ENCODE peak calls at places on chromosomes 3 and 15, in four cellular contexts. Z, I, U and X are unnamed samples.

GRCh38 chr15:78012643-78013077 is 64.9 kb downstream of the TBC1D2B start:
- DNase-seq in I (no peak), Z (no peak), U (no peak), X (no peak)

GRCh38 chr3:28290863-28291300 is 49.5 kb downstream of the CMC1 start:
- DNase-seq in Z (no peak), I (no peak), U (no peak), X (no peak)

GRCh38 chr3:1987983-1988382 is 110.7 kb upstream of the CNTN4 start:
- DNase-seq in Z (no peak), I (no peak), U (no peak), X (no peak)

GRCh38 chr15:60859996-60860494 is 369.1 kb downstream of the RORA start:
- DNase-seq in I (peak; percentile 66), Z (no peak), U (no peak), X (no peak)

GRCh38 chr3:45952456-45952855 is 9.2 kb downstream of the CXCR6 start:
- DNase-seq in Z (no peak), I (no peak), U (no peak), X (no peak)

GRCh38 chr15:66955871-66956585 is 109.4 kb upstream of the SMAD3 start:
- DNase-seq in Z (no peak), I (peak; percentile 76), U (no peak), X (no peak)

GRCh38 chr3:152197937-152198336 is 70.8 kb upstream of the MBNL1 start:
- DNase-seq in Z (no peak), U (no peak), I (no peak), X (no peak)

GRCh38 chr15:88904808-88905327 is 8.3 kb downstream of the MFGE8 start:
- DNase-seq in U (peak; percentile 58), Z (peak; percentile 75), I (peak; percentile 85), X (peak; percentile 74)

GRCh38 chr3:30426319-30426993 is 179.9 kb upstream of the TGFBR2 start:
- DNase-seq in U (no peak), I (peak; percentile 81), Z (no peak), X (no peak)

GRCh38 chr3:123405021-123405420 is 43.9 kb downstream of the ADCY5 start:
- DNase-seq in U (no peak), I (no peak), Z (peak; percentile 69), X (no peak)

GRCh38 chr3:188834349-188834748 is 337.4 kb upstream of the TPRG1 start:
- DNase-seq in U (no peak), I (no peak), Z (no peak), X (no peak)

GRCh38 chr3:57382933-57383332 is 90.4 kb upstream of the ASB14 start:
- DNase-seq in Z (no peak), U (no peak), I (peak; percentile 16), X (no peak)

GRCh38 chr3:15651396-15651795 is 49.9 kb downstream of the BTD start:
- DNase-seq in U (no peak), Z (no peak), I (no peak), X (no peak)

GRCh38 chr15:89090791-89091666 is 2.8 kb downstream of the ABHD2 start:
- DNase-seq in I (peak; percentile 85), Z (peak; percentile 62), U (peak; percentile 41), X (peak; percentile 51)

GRCh38 chr3:16548721-16549120 is 35.2 kb upstream of the RFTN1 start:
- DNase-seq in I (peak; percentile 81), Z (no peak), U (no peak), X (no peak)

GRCh38 chr3:57756528-57757401 is 656 bp downstream of the SLMAP start:
- DNase-seq in U (no peak), Z (peak; percentile 23), I (peak; percentile 75), X (peak; percentile 37)

GRCh38 chr3:25834346-25834745 is 44.5 kb downstream of the OXSM start:
- DNase-seq in U (no peak), I (no peak), Z (no peak), X (no peak)

GRCh38 chr15:74725241-74725774 is at the start of gene CYP1A1:
- DNase-seq in U (no peak), Z (peak; percentile 38), I (no peak), X (no peak)

GRCh38 chr3:63693351-63693750 is 40.9 kb downstream of the SNTN start:
- DNase-seq in U (no peak), I (no peak), Z (no peak), X (no peak)

GRCh38 chr3:189298469-189299375 is 127.0 kb downstream of the TPRG1 start:
- DNase-seq in I (peak; percentile 16), U (no peak), Z (no peak), X (no peak)

GRCh38 chr3:10361375-10361774 is 40.5 kb upstream of the SEC13 start:
- DNase-seq in Z (peak; percentile 63), U (no peak), I (no peak), X (no peak)

GRCh38 chr15:67433495-67434099 is 87.3 kb upstream of the C15orf61 start:
- DNase-seq in Z (no peak), I (peak; percentile 73), U (peak; percentile 36), X (no peak)

DNA sequence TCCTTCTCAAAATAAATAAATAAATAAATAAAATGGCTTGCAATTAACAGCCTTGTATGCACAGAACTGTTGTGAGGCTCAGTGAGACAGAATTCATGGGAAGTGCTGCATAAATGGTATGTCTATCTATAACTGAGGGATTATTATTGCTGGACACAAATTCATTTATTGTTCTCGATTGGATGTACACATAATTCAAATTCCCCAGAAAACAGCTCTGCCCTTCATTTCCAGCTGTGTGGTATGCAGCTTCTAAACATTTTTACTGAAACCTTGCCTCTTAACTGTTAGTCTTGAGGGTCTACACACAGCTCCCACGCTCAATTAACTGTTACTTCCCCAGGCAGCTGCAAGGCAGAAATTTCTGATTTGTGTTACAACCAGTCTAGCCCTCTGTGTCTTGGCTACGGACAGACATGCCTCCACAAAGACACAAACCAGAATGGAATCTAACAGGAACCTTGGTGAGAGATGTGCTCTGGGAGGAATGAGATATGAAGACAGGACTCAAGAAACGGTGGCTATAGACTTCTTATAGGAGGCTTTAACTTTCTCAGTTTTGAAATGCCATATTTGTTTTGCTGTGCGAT is 139.7 kb upstream of the TBL1XR1 start:
- DNase-seq in I (peak; percentile 51), Z (no peak), U (no peak), X (no peak)
- TF ChIP-seq CTCF in I (no peak), Z (no peak), U (no peak), X (no peak)

GRCh38 chr3:84825817-84826216 is 133.0 kb upstream of the CADM2 start:
- DNase-seq in Z (no peak), U (no peak), I (no peak), X (no peak)
- TF ChIP-seq CTCF in Z (no peak), U (no peak), I (no peak), X (no peak)

GRCh38 chr3:98371853-98372252 is 18.2 kb downstream of the OR5K4 start:
- DNase-seq in U (no peak), I (no peak), Z (no peak), X (no peak)
- TF ChIP-seq CTCF in U (no peak), I (no peak), Z (no peak), X (no peak)

DNA sequence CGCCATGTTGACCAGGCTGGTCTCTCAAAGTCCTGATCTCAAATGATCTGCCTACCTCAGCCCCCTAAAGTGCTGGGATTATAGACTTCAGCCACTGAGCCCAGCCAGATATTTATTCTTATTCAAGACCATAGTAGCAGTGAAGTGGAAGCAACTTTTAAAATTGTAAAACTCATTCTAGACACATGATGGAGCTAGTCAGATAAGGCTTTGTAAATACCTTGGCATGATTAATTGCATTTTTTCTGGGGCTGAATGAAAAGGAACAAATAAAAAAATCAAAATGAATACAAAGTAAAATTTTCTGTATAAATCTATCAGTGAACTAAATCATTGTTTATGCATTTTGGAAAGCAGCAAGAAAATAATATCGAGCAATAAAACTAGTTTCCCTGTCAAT is 4.1 kb upstream of the MYO1E start:
- DNase-seq in Z (no peak), I (peak; percentile 45), U (no peak), X (no peak)
- TF ChIP-seq CTCF in Z (peak; percentile 30), I (no peak), U (no peak), X (no peak)

GRCh38 chr3:139529624-139530023 is 9.9 kb downstream of the RBP1 start:
- DNase-seq in Z (no peak), I (no peak), U (no peak), X (no peak)
- TF ChIP-seq CTCF in Z (no peak), I (no peak), U (no peak), X (no peak)

DNA sequence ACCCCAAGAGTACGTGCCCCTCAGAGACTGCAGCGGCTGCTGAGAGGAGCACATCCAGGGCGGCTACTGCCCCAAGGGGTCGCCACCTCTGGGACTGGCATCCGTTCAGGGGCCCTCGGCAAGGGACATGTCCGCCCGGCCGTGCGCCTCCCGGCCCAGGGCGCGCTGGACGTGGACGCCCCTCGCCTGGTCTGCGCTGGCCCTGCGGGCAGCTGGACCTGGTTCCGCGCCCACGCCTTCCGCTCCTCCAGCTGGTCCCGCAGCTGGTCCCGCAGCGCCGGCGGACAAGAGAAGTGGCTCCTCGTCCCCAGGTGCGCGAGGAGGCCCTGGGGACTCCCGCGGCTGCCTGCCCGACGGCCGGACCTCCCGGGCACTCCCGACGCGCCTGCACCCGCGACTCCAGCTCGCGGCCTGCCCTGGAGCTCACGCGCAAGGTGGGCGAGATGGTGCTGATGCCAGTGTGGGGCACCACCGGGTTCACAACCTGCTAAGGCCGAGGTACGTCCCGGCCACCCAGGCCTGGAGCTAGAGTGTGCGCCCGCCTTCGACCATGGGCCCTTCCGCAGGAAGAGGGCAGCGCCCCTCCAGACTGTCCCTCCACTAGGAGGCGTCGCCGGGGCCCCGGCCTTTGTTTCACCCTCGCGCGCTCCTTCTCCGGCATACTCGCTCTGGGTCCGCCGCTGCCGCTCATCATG is 14.4 kb upstream of the GP9 start:
- DNase-seq in U (no peak), I (no peak), Z (no peak), X (peak; percentile 31)
- TF ChIP-seq CTCF in U (peak; percentile 11), I (no peak), Z (no peak), X (peak; percentile 36)

DNA sequence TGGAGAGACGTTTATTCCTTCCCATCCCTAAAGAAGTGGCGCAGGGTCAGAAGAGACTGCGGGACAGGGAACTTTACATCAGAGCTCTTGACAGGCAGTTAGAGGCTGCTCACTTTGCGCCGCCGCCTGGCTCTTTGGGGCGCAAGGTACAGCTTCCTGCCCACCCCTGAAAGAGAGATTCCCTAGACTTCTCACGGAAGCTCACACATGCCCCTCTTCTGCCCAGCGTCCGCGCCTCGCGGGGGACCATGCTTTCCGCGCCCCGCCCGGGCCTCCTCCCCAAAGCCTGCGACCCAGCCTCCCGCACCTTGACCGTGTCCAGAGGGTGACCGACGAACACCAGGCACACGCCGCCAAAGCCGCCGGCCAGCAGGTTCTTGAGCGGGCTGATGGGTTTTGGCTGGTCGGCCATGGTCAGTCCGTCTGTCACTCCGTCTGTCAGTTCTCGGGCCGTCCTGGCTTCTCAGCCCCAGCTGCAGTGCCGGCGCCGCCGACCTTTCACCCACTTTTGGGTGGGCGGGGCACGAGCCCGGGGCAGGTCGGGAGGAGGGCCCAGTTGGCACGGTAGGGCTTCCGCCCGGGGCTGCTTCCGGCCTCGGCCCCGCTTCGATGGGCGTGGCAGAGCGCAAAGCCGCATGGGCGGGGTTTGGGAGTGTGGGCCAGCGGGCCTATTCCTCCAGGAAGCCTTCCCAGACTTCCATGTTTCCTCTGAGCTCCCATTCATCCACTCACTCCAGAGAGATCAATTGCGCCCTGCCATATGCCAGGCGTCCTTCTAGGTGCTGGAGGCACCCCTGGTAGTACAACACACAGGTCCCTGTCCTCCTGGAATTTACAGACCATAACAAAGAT is at the start of gene SLC25A20:
- DNase-seq in Z (peak; percentile 41), I (peak; percentile 84), U (peak; percentile 64), X (peak; percentile 85)
- TF ChIP-seq CTCF in Z (no peak), I (no peak), U (no peak), X (no peak)

GRCh38 chr3:98824256-98824655 is 61.1 kb downstream of the ST3GAL6 start:
- DNase-seq in U (no peak), I (no peak), Z (no peak), X (no peak)
- TF ChIP-seq CTCF in U (peak; percentile 14), I (no peak), Z (no peak), X (no peak)

GRCh38 chr3:66993082-66993481 is 5.0 kb upstream of the KBTBD8 start:
- DNase-seq in Z (no peak), I (no peak), U (no peak), X (no peak)
- TF ChIP-seq CTCF in Z (no peak), I (no peak), U (no peak), X (no peak)